ENCODE peak calls at places on chromosomes 11 and 22, in eight cellular contexts. G is progenitor cell of endocrine pancreas; Y is astrocyte of the cerebellum; F is iris pigment epithelial cell; S is stimulated activated CD8-positive, alpha-beta memory T cell treated with anti-CD3 and anti-CD28 coated beads, Interleukin-2, amount 100 ng/mL, for 1 hour; A is Daoy; D is iPS DF 19.7; T is activated CD4-positive, alpha-beta T cell treated with anti-CD3 and anti-CD28 coated beads, Interleukin-2, amount 50 U/mL, for 1 hour. X is an unnamed sample.

GRCh38 chr22:44091021-44091721 is 67.1 kb downstream of the PARVB start:
- DNase-seq in S (no peak), F (peak), D (no peak), T (peak), A (peak), G (no peak), Y (no peak), X (no peak)

GRCh38 chr22:29449296-29449863 is 11.0 kb downstream of the RFPL1 start:
- DNase-seq in D (no peak), A (no peak), F (no peak), S (no peak), Y (no peak), T (no peak), G (no peak), X (no peak)

GRCh38 chr11:10514713-10515112 is 26.3 kb downstream of the RNF141 start:
- DNase-seq in F (peak), D (no peak), A (no peak), Y (no peak), T (no peak), S (no peak), G (no peak), X (no peak)

GRCh38 chr11:125429174-125429707 is 66.8 kb downstream of the FEZ1 start:
- DNase-seq in A (peak), T (peak), F (peak), D (no peak), Y (peak), G (peak), S (peak), X (no peak)

GRCh38 chr11:68036717-68037239 is 2.0 kb upstream of the TCIRG1 start:
- DNase-seq in D (no peak), Y (no peak), F (no peak), S (no peak), G (no peak), T (no peak), A (no peak), X (no peak)

GRCh38 chr11:69212121-69213110 is 56.7 kb downstream of the SMIM38 start:
- DNase-seq in G (no peak), D (no peak), A (no peak), F (peak), Y (no peak), S (no peak), T (no peak), X (no peak)

GRCh38 chr11:82682003-82682751 is 51.5 kb downstream of the FAM181B start:
- DNase-seq in S (no peak), G (no peak), T (no peak), A (peak), Y (peak), D (no peak), F (peak), X (no peak)

GRCh38 chr11:69969890-69970784 is 108.0 kb upstream of the ANO1 start:
- DNase-seq in S (no peak), A (no peak), D (no peak), G (peak), Y (no peak), F (peak), T (no peak), X (no peak)

GRCh38 chr11:30741039-30741550 is 154.9 kb upstream of the MPPED2 start:
- DNase-seq in T (no peak), S (no peak), G (no peak), Y (no peak), A (peak), F (peak), D (no peak), X (no peak)

GRCh38 chr22:38737302-38738060 is 18.3 kb downstream of the SUN2 start:
- DNase-seq in G (no peak), D (no peak), A (no peak), S (no peak), F (no peak), Y (no peak), T (no peak), X (no peak)

GRCh38 chr11:116459233-116459632 is 313.6 kb downstream of the BUD13 start:
- DNase-seq in D (no peak), S (no peak), F (no peak), A (no peak), Y (no peak), G (no peak), T (no peak), X (no peak)

GRCh38 chr11:43943931-43944751 is 1.7 kb downstream of the C11orf96 start:
- DNase-seq in F (peak), T (no peak), A (peak), D (no peak), S (no peak), G (no peak), Y (no peak), X (no peak)

GRCh38 chr11:94722735-94723134 is 45.4 kb upstream of the AMOTL1 start:
- DNase-seq in D (no peak), S (no peak), A (peak), F (no peak), Y (no peak), G (no peak), T (no peak), X (no peak)

GRCh38 chr11:15453211-15453715 is 338.5 kb downstream of the INSC start:
- DNase-seq in T (no peak), A (no peak), S (no peak), G (no peak), F (no peak), Y (no peak), D (no peak), X (no peak)

GRCh38 chr11:69649576-69649900 is 8.6 kb downstream of the CCND1 start:
- DNase-seq in T (no peak), F (no peak), Y (no peak), A (no peak), G (no peak), S (no peak), D (no peak), X (no peak)